ENCODE peak calls at places on chromosomes 1 and 21, in five cellular contexts. F is neural crest cell, D is ovary, K is cardiac fibroblast, I is mucosa of gallbladder. P is an unnamed sample.
A peak's percentile ranks its signal among the peaks of the same experiment; 100 is the strongest.

GRCh38 chr1:54312874-54313316 is 93.3 kb downstream of the SSBP3 start:
- DNase-seq in I (no peak), D (peak; percentile 81), K (peak; percentile 76), F (no peak), P (peak; percentile 75)

GRCh38 chr1:113678159-113678469 is 81.2 kb downstream of the PHTF1 start:
- DNase-seq in F (no peak), K (no peak), I (no peak), D (no peak), P (no peak)

GRCh38 chr1:201795066-201795465 is 33.9 kb upstream of the IPO9 start:
- DNase-seq in D (no peak), F (no peak), K (peak; percentile 50), I (no peak), P (no peak)

GRCh38 chr1:223410036-223410435 is 16.8 kb downstream of the CCDC185 start:
- DNase-seq in K (no peak), D (no peak), F (no peak), I (no peak), P (no peak)

GRCh38 chr21:46116189-46116845 is 18.4 kb downstream of the COL6A2 start:
- DNase-seq in D (no peak), F (no peak), I (no peak), K (no peak), P (no peak)

GRCh38 chr1:211959680-211960079 is 75.7 kb downstream of the INTS7 start:
- DNase-seq in I (no peak), D (no peak), K (no peak), F (no peak), P (no peak)

GRCh38 chr1:203084588-203085527 is 954 bp downstream of the MYOG start:
- DNase-seq in K (no peak), I (no peak), D (no peak), F (no peak), P (no peak)

GRCh38 chr1:57671750-57672149 is 247.9 kb upstream of the DAB1 start:
- DNase-seq in I (no peak), K (no peak), D (no peak), F (no peak), P (no peak)

GRCh38 chr21:35987475-35987874 is 72.9 kb downstream of the SETD4 start:
- DNase-seq in F (no peak), I (no peak), K (no peak), D (no peak), P (no peak)

GRCh38 chr1:206471415-206471801 is 1.1 kb downstream of the IKBKE start:
- DNase-seq in K (no peak), D (no peak), I (no peak), F (no peak), P (no peak)